ENCODE peak calls at places on chromosomes 2 and 18, in four cellular contexts. W is tibial artery, P is H9, U is uterus. V is an unnamed sample.

GRCh38 chr2:239661334-239662312 is 260.8 kb upstream of the HDAC4 start:
- DNase-seq in W (no peak), P (no peak), U (no peak), V (no peak)

GRCh38 chr18:75658330-75658729 is 230.8 kb upstream of the SMIM21 start:
- DNase-seq in W (no peak), P (no peak), U (no peak), V (no peak)

GRCh38 chr2:120525056-120526046 is 179.4 kb downstream of the INHBB start:
- DNase-seq in W (no peak), P (no peak), U (peak; percentile 49), V (no peak)

GRCh38 chr2:45332094-45332493 is 279.0 kb downstream of the SRBD1 start:
- DNase-seq in W (no peak), P (no peak), U (no peak), V (no peak)

GRCh38 chr2:109402980-109403840 is 210.6 kb downstream of the SEPTIN10 start:
- DNase-seq in W (no peak), P (no peak), U (no peak), V (no peak)

GRCh38 chr2:23900927-23901322 is 26.0 kb downstream of the ATAD2B start:
- DNase-seq in W (peak; percentile 69), P (no peak), U (peak; percentile 27), V (peak; percentile 30)

GRCh38 chr2:219719521-219719920 is 92.1 kb downstream of the SLC4A3 start:
- DNase-seq in W (no peak), P (no peak), U (no peak), V (no peak)

GRCh38 chr2:224449212-224450147 is 47.6 kb upstream of the FAM124B start:
- DNase-seq in W (no peak), P (no peak), U (no peak), V (no peak)

GRCh38 chr18:3306391-3306790 is 44.5 kb downstream of the MYL12B start:
- DNase-seq in W (no peak), P (no peak), U (no peak), V (no peak)

GRCh38 chr2:136122654-136123053 is 4.7 kb upstream of the CXCR4 start:
- DNase-seq in W (no peak), P (no peak), U (no peak), V (no peak)

GRCh38 chr2:104844813-104845551 is 8.9 kb upstream of the POU3F3 start:
- DNase-seq in W (no peak), P (peak; percentile 84), U (no peak), V (no peak)

GRCh38 chr18:61876899-61877298 is 15.9 kb downstream of the RNF152 start:
- DNase-seq in W (no peak), P (no peak), U (no peak), V (no peak)

GRCh38 chr2:196466581-196466980 is 172.9 kb upstream of the CCDC150 start:
- DNase-seq in W (no peak), P (no peak), U (no peak), V (no peak)

GRCh38 chr2:203022751-203023150 is 8.1 kb downstream of the NBEAL1 start:
- DNase-seq in W (no peak), P (no peak), U (no peak), V (no peak)

GRCh38 chr2:233445152-233445830 is 91.0 kb downstream of the DGKD start:
- DNase-seq in W (no peak), P (no peak), U (no peak), V (no peak)

GRCh38 chr2:197306691-197307030 is 3.9 kb downstream of the ANKRD44 start:
- DNase-seq in W (peak; percentile 57), P (no peak), U (no peak), V (no peak)

GRCh38 chr2:5937865-5938565 is 245.8 kb downstream of the SOX11 start:
- DNase-seq in W (no peak), P (peak; percentile 69), U (no peak), V (no peak)

GRCh38 chr2:20224716-20225293 is at the start of gene SDC1:
- DNase-seq in W (no peak), P (peak; percentile 76), U (no peak), V (peak; percentile 65)

GRCh38 chr2:2901384-2902345 is 476.0 kb downstream of the EIPR1 start:
- DNase-seq in W (no peak), P (no peak), U (no peak), V (no peak)

GRCh38 chr18:14179306-14179705 is 47.1 kb upstream of the ZNF519 start:
- DNase-seq in W (no peak), P (no peak), U (no peak), V (no peak)

GRCh38 chr2:239466046-239466754 is 65.4 kb upstream of the HDAC4 start:
- DNase-seq in W (no peak), P (peak; percentile 14), U (no peak), V (peak; percentile 28)

GRCh38 chr2:199581504-199581903 is 123.8 kb upstream of the SATB2 start:
- DNase-seq in W (no peak), P (no peak), U (no peak), V (no peak)

GRCh38 chr2:152054593-152054992 is 44.3 kb downstream of the CACNB4 start:
- DNase-seq in W (no peak), P (no peak), U (no peak), V (no peak)

GRCh38 chr18:70380915-70381896 is 92.4 kb downstream of the SOCS6 start:
- DNase-seq in W (no peak), P (peak; percentile 55), U (no peak), V (no peak)

GRCh38 chr2:238669581-238670340 is 178.1 kb upstream of the TWIST2 start:
- DNase-seq in W (no peak), P (no peak), U (no peak), V (no peak)

GRCh38 chr2:234771176-234771575 is 180.6 kb upstream of the SH3BP4 start:
- DNase-seq in W (no peak), P (no peak), U (no peak), V (no peak)

GRCh38 chr18:34626404-34627137 is 83.5 kb upstream of the DTNA start:
- DNase-seq in W (no peak), P (no peak), U (no peak), V (no peak)

GRCh38 chr2:36889782-36890181 is 76.6 kb downstream of the STRN start:
- DNase-seq in W (no peak), P (no peak), U (no peak), V (peak; percentile 82)

GRCh38 chr2:20561703-20562454 is 89.0 kb downstream of the HS1BP3 start:
- DNase-seq in W (no peak), P (no peak), U (no peak), V (peak; percentile 48)

GRCh38 chr2:149598014-149598395 is 10.4 kb upstream of the MMADHC start:
- DNase-seq in W (no peak), P (no peak), U (no peak), V (no peak)

GRCh38 chr2:217283505-217283904 is 423.6 kb upstream of the TNP1 start:
- DNase-seq in W (no peak), P (no peak), U (no peak), V (no peak)

GRCh38 chr2:120498576-120499394 is 152.8 kb downstream of the INHBB start:
- DNase-seq in W (no peak), P (no peak), U (no peak), V (no peak)

GRCh38 chr2:186887107-186888090 is 38.4 kb upstream of the ZSWIM2 start:
- DNase-seq in W (peak; percentile 74), P (no peak), U (peak; percentile 74), V (no peak)

GRCh38 chr18:13558132-13558531 is 168.2 kb downstream of the FAM210A start:
- DNase-seq in W (no peak), P (peak; percentile 58), U (no peak), V (peak; percentile 4)

GRCh38 chr2:8750221-8750620 is 68.4 kb downstream of the ID2 start:
- DNase-seq in W (no peak), P (no peak), U (no peak), V (no peak)

GRCh38 chr2:64637000-64637628 is 16.6 kb downstream of the SERTAD2 start:
- DNase-seq in W (no peak), P (no peak), U (no peak), V (no peak)
- H3K4me1 ChIP-seq in W (peaks cover 7% of the 10 kb centered on the region), P (peaks cover 3% of the 10 kb centered on the region), U (no peaks in the 10 kb centered on the region), V (peaks cover 9% of the 10 kb centered on the region)

GRCh38 chr2:128317186-128317897 is 1.3 kb downstream of the HS6ST1 start:
- DNase-seq in W (no peak), P (peak; percentile 68), U (no peak), V (peak; percentile 42)
- H3K27ac ChIP-seq in W (peak overlapping the region; percentile 42), P (no peak overlapping the region), U (no peak overlapping the region), V (no peak overlapping the region)

DNA sequence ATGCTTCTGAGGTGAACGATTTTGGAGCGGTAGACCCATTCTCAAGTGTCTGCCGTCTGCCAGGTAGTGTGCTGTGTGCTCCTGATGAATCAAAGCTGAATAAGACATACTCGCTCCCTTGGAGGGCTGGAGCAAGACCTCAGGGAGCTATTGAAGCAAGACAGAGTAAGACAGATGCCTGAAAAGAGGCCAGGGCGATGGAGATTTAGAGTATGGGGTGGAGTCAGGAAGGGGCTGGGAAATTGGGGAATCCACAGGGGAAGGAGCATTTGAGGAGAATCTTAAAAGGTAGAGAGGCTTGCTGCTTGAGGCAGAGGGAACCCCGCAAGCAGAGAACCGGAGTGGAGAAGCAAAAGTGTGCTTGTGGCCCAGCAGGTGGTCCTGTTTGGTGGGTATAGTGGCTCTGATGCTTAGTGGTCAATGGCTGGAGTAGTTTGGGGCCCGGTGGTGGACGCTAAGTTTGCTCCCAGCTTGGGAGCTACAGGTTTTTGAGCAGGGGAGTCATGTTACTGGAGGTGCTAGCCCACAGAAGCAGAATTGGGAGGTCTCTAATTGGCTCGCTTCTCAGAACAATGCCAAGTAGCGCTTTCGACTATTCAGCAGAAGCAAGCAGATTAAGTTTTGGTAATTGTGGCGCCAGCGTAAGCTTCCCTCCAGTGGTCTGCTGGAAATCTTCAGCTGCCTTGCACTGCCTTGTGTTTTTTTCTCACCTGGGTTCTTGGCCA is 2.0 kb downstream of the CNNM4 start:
- DNase-seq in W (no peak), P (peak; percentile 66), U (peak; percentile 35), V (no peak)
- H3K4me1 ChIP-seq in W (peaks cover 29% of the 10 kb centered on the region), P (peaks cover 8% of the 10 kb centered on the region), U (peaks cover 5% of the 10 kb centered on the region), V (peaks cover 37% of the 10 kb centered on the region)

GRCh38 chr2:158011055-158011771 is 90.5 kb upstream of the UPP2 start:
- DNase-seq in W (no peak), P (peak; percentile 84), U (no peak), V (no peak)
- H3K27ac ChIP-seq in W (no peak overlapping the region), P (no peak overlapping the region), U (no peak overlapping the region), V (no peak overlapping the region)